ENCODE peak calls at places on chromosomes 13 and 19, in eight cellular contexts. Z is tibial artery, K is psoas muscle, Y is lung, T is brain microvascular endothelial cell, W is thoracic aorta, H is thyroid gland, J is left ventricle myocardium inferior. L is an unnamed sample.

GRCh38 chr13:102702965-102703720 is 8.3 kb upstream of the METTL21C start:
- DNase-seq in H (no peak), Z (no peak), T (no peak), J (no peak), Y (no peak), W (no peak), K (no peak), L (no peak)

GRCh38 chr13:43786766-43787517 is at the start of gene ENOX1:
- DNase-seq in K (peak), T (peak), Z (peak), J (peak), W (no peak), H (peak), Y (no peak), L (no peak)

GRCh38 chr13:51590966-51591627 is 6.8 kb downstream of the WDFY2 start:
- DNase-seq in J (no peak), Z (no peak), H (peak), Y (no peak), T (peak), K (no peak), W (no peak), L (no peak)

GRCh38 chr13:99366075-99366987 is 59.1 kb upstream of the GPR183 start:
- DNase-seq in T (no peak), K (no peak), J (no peak), Z (no peak), W (no peak), Y (no peak), H (no peak), L (no peak)

GRCh38 chr19:11410682-11411081 is 8.4 kb downstream of the RGL3 start:
- DNase-seq in J (no peak), Y (no peak), W (no peak), T (no peak), Z (no peak), H (no peak), K (no peak), L (no peak)

GRCh38 chr13:83879431-83880171 is 2.7 kb downstream of the SLITRK1 start:
- DNase-seq in J (no peak), Y (no peak), Z (no peak), K (no peak), H (no peak), W (no peak), T (no peak), L (no peak)

GRCh38 chr19:1860133-1860775 is 3.1 kb downstream of the KLF16 start:
- DNase-seq in K (no peak), T (peak), W (no peak), Y (no peak), Z (no peak), H (peak), J (no peak), L (no peak)

GRCh38 chr19:49911381-49912145 is 14.9 kb upstream of the IL4I1 start:
- DNase-seq in Z (no peak), K (no peak), J (no peak), Y (no peak), W (no peak), T (no peak), H (peak), L (no peak)

GRCh38 chr19:42762782-42763181 is 2.7 kb downstream of the PSG8 start:
- DNase-seq in T (no peak), Y (no peak), H (no peak), J (no peak), Z (no peak), K (no peak), W (no peak), L (no peak)

GRCh38 chr13:44132710-44133109 is 240.9 kb upstream of the SERP2 start:
- DNase-seq in Z (peak), Y (peak), W (peak), T (peak), H (no peak), K (peak), J (peak), L (no peak)

GRCh38 chr19:29965529-29965928 is 23.5 kb downstream of the URI1 start:
- DNase-seq in K (no peak), T (no peak), W (no peak), H (no peak), Y (no peak), J (no peak), Z (no peak), L (no peak)

GRCh38 chr19:47280183-47280797 is 5.6 kb downstream of the INAFM1 start:
- DNase-seq in H (peak), Z (no peak), K (no peak), J (no peak), W (no peak), T (no peak), Y (no peak), L (no peak)

GRCh38 chr13:39095500-39095899 is 57.2 kb downstream of the NHLRC3 start:
- DNase-seq in K (no peak), Z (no peak), W (no peak), Y (no peak), T (no peak), H (no peak), J (no peak), L (no peak)

GRCh38 chr13:33798023-33798422 is 19.9 kb upstream of the RFC3 start:
- DNase-seq in H (no peak), J (no peak), Z (no peak), K (no peak), W (no peak), T (no peak), Y (no peak), L (no peak)

GRCh38 chr13:110015253-110015652 is 228.9 kb upstream of the IRS2 start:
- DNase-seq in W (no peak), Y (no peak), T (no peak), K (no peak), J (peak), H (peak), Z (no peak), L (peak)

GRCh38 chr19:14529254-14530004 is at the start of gene TECR:
- DNase-seq in J (peak), H (peak), W (peak), K (peak), Y (peak), T (peak), Z (peak), L (peak)
- TF ChIP-seq CTCF in J (no peak), H (no peak), W (no peak), K (no peak), Y (no peak), T (no peak), Z (no peak), L (no peak)

GRCh38 chr19:4817467-4818277 is 13.8 kb downstream of the TICAM1 start:
- DNase-seq in T (no peak), H (no peak), J (peak), W (no peak), Z (no peak), K (peak), Y (no peak), L (no peak)

GRCh38 chr19:4814625-4815425 is 16.7 kb downstream of the TICAM1 start:
- DNase-seq in Y (no peak), W (no peak), K (no peak), Z (no peak), J (no peak), H (no peak), T (no peak), L (no peak)

GRCh38 chr19:4811328-4812131 is 20.0 kb downstream of the TICAM1 start:
- DNase-seq in T (peak), H (peak), Y (peak), K (peak), W (peak), J (peak), Z (peak), L (no peak)

GRCh38 chr19:4816388-4817165 is 14.9 kb downstream of the TICAM1 start:
- DNase-seq in T (no peak), K (peak), H (no peak), J (no peak), Z (no peak), W (no peak), Y (no peak), L (no peak)

DNA sequence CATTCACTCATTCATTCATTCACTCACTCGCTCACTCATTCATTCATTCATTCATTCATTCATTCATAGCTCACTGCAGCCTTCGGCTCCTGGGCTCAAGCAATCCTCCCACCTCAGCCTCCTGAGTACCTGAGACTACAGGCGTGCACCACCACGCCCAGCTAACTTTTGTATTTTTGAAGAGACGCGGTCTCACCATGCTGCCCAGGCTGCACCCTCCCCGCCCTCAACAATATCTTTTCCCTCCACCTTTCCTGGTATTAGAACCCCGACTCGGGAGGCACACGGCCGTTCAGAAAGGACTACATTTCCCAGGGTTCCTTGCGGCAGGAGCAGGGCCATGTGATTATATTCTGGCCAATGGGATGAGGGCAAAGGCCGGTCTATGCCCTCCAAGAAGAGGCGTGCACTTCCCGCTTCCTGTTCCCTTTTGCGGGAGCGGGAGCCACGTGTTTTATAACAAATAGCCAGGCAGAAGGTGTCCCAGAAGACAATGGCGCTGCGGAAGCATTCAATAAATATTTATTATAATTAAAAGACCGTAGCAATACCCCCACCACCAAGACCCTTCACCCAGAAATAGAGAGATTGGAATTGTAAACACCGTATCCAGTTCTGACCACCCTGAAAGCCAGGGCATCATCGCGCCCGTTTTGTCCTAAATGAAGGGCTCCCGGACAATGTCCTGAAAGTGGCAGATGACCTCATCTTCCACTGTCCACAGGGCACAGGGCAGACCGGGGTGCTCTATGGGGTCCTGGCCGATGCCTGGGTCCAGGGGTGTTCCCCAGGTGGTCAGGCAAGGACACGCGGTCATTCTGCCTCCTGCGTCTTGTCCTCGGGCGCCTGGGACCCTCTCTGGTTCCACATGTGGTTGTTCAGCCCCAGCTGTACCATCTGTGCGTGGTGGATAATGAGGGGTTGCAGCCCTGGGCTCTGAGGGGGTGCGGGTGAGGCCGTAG is 15.8 kb downstream of the TICAM1 start:
- DNase-seq in Z (peak), W (peak), Y (peak), T (peak), K (peak), H (peak), J (peak), L (peak)
- H3K4me3 ChIP-seq in Z (no peak), W (peak), Y (no peak), T (peak), K (peak), H (no peak), J (peak), L (no peak)

GRCh38 chr19:39826311-39826945 is 7.5 kb downstream of the DYRK1B start:
- DNase-seq in K (peak), T (no peak), W (no peak), Z (no peak), J (no peak), H (no peak), Y (no peak), L (no peak)

GRCh38 chr19:39825093-39825463 is 8.9 kb downstream of the DYRK1B start:
- DNase-seq in Y (no peak), T (no peak), W (no peak), Z (no peak), J (no peak), K (no peak), H (no peak), L (no peak)

GRCh38 chr19:39823693-39824092 is 10.3 kb downstream of the DYRK1B start:
- DNase-seq in H (no peak), Z (no peak), Y (no peak), T (no peak), J (no peak), W (no peak), K (no peak), L (no peak)

GRCh38 chr19:39825531-39826076 is 8.4 kb downstream of the DYRK1B start:
- DNase-seq in J (no peak), T (no peak), Y (no peak), W (no peak), Z (no peak), K (peak), H (no peak), L (no peak)

DNA sequence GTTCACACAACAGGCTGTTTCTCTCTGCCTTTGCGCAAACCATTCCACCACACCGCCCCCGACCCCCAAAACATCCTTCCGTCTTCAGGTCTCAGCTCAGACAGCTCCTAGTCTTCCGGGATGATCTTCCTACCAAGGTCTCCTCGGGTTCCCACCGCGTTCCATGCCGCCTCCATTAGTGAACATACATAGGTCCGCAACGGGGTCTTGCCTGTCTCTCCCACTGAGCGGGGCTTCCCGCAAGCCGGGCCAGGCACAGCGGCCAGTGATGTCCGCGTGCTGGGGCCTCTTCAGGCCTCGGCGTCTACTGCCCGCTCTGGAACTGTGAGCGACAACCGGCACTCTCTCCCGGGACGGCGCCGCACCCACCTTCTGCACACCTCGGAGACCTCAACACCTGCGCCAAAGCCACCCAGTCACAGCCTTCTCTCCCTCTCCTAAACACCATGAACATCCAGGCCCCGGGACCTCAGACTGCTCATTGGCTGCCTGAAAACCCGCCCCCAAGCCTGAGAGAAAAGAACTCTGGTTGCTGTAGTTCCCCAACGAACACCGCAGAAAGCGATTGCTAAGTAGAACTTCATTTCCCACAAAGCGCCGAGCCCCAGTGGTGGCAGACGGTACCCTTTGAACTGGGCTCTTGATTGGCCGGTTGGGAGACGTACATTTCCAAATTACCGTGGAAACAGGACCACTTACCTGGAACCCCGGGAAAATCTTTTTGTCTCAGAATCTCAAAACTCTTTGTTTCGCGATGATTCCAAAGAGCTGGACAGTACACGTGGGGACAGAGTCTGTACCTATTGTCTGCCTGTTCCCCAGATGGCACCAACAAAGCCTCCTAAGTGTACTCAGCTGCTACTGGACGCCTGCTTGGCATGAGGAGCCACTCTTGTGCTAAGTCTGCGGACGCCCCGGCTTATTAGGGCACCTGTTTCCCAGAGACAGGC is 9.5 kb downstream of the DYRK1B start:
- DNase-seq in J (peak), Z (peak), T (peak), H (peak), W (peak), Y (peak), K (peak), L (peak)
- H3K27ac ChIP-seq in J (peak), Z (peak), T (peak), H (no peak), W (peak), Y (peak), K (peak), L (no peak)

DNA sequence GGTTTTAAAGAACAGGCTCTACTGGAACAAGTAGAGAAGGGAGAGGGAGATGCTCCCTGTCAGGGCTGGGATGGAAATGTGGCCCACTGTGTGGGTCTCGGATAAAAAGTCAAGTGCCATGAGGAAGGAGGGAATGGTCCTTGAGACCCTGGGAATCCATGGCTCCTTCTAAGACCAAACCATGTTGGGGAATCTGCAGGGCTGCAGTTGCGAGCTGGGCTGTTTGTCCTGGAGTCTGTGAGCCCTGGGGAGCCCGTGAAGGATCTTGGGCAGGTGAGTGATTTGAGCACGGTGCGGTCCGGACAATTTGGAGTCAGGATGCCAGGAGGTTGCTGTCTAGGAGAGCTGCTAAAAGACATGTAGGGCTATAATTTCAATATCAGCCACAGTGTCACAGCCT is 359.4 kb downstream of the FGF9 start:
- DNase-seq in K (no peak), W (no peak), Y (no peak), J (no peak), T (no peak), Z (no peak), H (no peak), L (no peak)
- TF ChIP-seq CTCF in K (no peak), W (no peak), Y (no peak), J (no peak), T (no peak), Z (no peak), H (no peak), L (no peak)

GRCh38 chr19:51002101-51002532 is 713 bp upstream of the KLK8 start:
- DNase-seq in T (no peak), H (no peak), K (no peak), W (no peak), Y (no peak), Z (no peak), J (no peak), L (no peak)
- H3K4me3 ChIP-seq in T (no peak), H (no peak), K (no peak), W (no peak), Y (no peak), Z (no peak), J (no peak), L (peak)

L was measured in RWPE2.